ENCODE peak calls at places on chromosomes 16 and 17, in five cellular contexts. E is spleen, H is Panc1, S is psoas muscle, M is stomach. W is an unnamed sample.

GRCh38 chr16:57899771-57900661 is 70.9 kb downstream of the CNGB1 start:
- DNase-seq in E (peak; percentile 88), H (peak; percentile 36), S (peak; percentile 76), M (peak; percentile 81), W (peak; percentile 84)

GRCh38 chr16:75258807-75259141 is 7.3 kb upstream of the BCAR1 start:
- DNase-seq in E (no peak), H (no peak), S (no peak), M (no peak), W (no peak)

GRCh38 chr16:4601317-4602186 is 13.1 kb downstream of the UBALD1 start:
- DNase-seq in E (peak; percentile 57), H (no peak), S (peak; percentile 72), M (no peak), W (no peak)

GRCh38 chr17:74379495-74380085 is 12.3 kb downstream of the GPR142 start:
- DNase-seq in E (peak; percentile 97), H (no peak), S (peak; percentile 97), M (peak; percentile 97), W (peak; percentile 95)

GRCh38 chr16:62201911-62202310 is 165.7 kb upstream of the CDH8 start:
- DNase-seq in E (no peak), H (no peak), S (no peak), M (no peak), W (no peak)

GRCh38 chr16:30876867-30877266 is 17.0 kb downstream of the BCL7C start:
- DNase-seq in E (no peak), H (no peak), S (no peak), M (no peak), W (no peak)

GRCh38 chr16:8611122-8611521 is 10.4 kb upstream of the METTL22 start:
- DNase-seq in E (no peak), H (no peak), S (no peak), M (no peak), W (no peak)

GRCh38 chr17:58315750-58316149 is 12.8 kb downstream of the TSPOAP1 start:
- DNase-seq in E (peak; percentile 6), H (no peak), S (no peak), M (peak; percentile 1), W (no peak)

GRCh38 chr16:57508084-57508425 is 21.8 kb upstream of the DOK4 start:
- DNase-seq in E (no peak), H (no peak), S (peak; percentile 29), M (no peak), W (no peak)

GRCh38 chr16:23182206-23182674 is 305 bp upstream of the SCNN1G start:
- DNase-seq in E (peak; percentile 92), H (peak; percentile 33), S (peak; percentile 83), M (peak; percentile 93), W (peak; percentile 59)

GRCh38 chr17:4940625-4941021 is 555 bp downstream of the RNF167 start:
- DNase-seq in E (peak; percentile 91), H (no peak), S (peak; percentile 61), M (no peak), W (peak; percentile 38)

GRCh38 chr16:55647798-55648197 is 8.0 kb upstream of the SLC6A2 start:
- DNase-seq in E (no peak), H (no peak), S (no peak), M (no peak), W (no peak)

GRCh38 chr16:31258366-31258765 is 1.4 kb upstream of the ITGAM start:
- DNase-seq in E (no peak), H (no peak), S (no peak), M (no peak), W (no peak)

GRCh38 chr17:15444805-15445204 is 22.6 kb downstream of the CDRT4 start:
- DNase-seq in E (no peak), H (no peak), S (no peak), M (no peak), W (no peak)

GRCh38 chr16:29877266-29877961 is 14.4 kb upstream of the CDIPT start:
- DNase-seq in E (no peak), H (no peak), S (no peak), M (no peak), W (peak; percentile 28)

GRCh38 chr17:5587431-5588032 is 3.2 kb upstream of the NLRP1 start:
- DNase-seq in E (no peak), H (no peak), S (no peak), M (no peak), W (peak; percentile 26)

GRCh38 chr16:56988948-56989945 is at the start of gene NLRC5:
- DNase-seq in E (peak; percentile 98), H (no peak), S (peak; percentile 88), M (peak; percentile 92), W (peak; percentile 87)

GRCh38 chr17:77892469-77893143 is 65.9 kb upstream of the TNRC6C start:
- DNase-seq in E (peak; percentile 70), H (no peak), S (peak; percentile 50), M (no peak), W (no peak)

GRCh38 chr17:70473049-70473448 is 303.7 kb downstream of the KCNJ2 start:
- DNase-seq in E (peak; percentile 55), H (no peak), S (no peak), M (no peak), W (no peak)

GRCh38 chr17:81346908-81347349 is 48.3 kb upstream of the BAHCC1 start:
- DNase-seq in E (no peak), H (no peak), S (peak; percentile 63), M (no peak), W (no peak)
- H3K27ac ChIP-seq in E (peak overlapping the region; percentile 92), H (peak overlapping the region; percentile 89), S (peak overlapping the region; percentile 85), M (peak overlapping the region; percentile 95), W (no peak overlapping the region)

DNA sequence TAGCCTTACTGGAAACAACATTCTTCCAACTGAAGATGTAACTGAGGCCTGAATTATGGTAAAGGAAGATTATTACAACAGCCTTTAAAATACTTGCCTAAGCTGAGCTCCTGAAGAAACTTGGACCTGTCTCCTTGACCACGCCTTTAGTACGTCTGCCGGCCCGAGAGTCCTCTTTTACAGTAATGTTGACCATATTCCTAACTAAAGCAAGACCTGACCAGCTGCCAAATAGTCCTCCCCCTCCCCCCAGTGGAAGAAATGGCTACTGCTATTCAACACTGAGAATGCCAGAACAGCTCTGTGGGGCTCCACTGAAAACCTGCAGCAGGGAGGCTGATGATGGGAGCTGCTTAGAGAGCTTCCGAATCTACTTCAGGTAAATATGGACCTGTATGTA is 12.6 kb upstream of the FOXJ1 start:
- DNase-seq in E (peak; percentile 32), H (no peak), S (no peak), M (no peak), W (no peak)
- TF ChIP-seq CTCF in E (no peak), H (no peak), S (peak; percentile 24), M (no peak), W (no peak)

GRCh38 chr17:54626146-54626703 is 274.4 kb upstream of the TOM1L1 start:
- DNase-seq in E (no peak), H (no peak), S (no peak), M (no peak), W (no peak)

DNA sequence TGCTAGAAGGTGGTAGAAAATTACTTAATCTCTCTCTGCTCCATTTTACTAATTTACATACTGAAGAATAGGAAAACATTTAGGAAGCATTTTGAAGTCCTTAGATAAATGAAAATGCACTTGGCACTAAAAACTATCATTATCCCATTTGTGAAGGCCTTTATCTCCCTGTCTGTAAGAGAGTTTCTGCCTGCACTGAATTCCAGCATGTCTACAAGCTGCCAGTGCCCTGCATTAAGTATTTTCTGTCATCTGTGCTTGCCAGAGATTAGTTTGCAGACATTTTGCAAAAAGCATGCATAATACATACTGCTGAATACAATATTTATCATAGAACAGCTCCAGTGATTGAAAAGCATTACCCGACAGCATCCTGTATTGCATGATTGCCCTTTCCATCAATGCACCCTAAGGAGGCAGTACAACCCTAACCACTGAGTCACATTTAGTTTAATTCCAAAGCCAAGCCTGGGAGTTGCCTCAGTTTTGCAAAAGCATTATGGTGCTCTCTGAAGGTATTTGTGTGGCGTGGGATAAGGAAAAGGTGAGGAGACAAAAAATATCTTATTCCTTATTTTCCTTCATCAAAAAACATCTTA is 280.2 kb upstream of the TOM1L1 start:
- DNase-seq in E (no peak), H (no peak), S (no peak), M (no peak), W (no peak)
- H3K27ac ChIP-seq in E (no peak overlapping the region), H (no peak overlapping the region), S (no peak overlapping the region), M (no peak overlapping the region), W (no peak overlapping the region)

GRCh38 chr16:720507-720989 is 398 bp upstream of the ANTKMT start:
- DNase-seq in E (no peak), H (no peak), S (no peak), M (no peak), W (no peak)
- TF ChIP-seq CTCF in E (no peak), H (peak; percentile 5), S (no peak), M (no peak), W (no peak)

W was measured in CD4-positive, alpha-beta T cell.